ENCODE peak calls at places on chromosomes 13 and 19, in four cellular contexts. L is retinal pigment epithelial cell, K is upper lobe of left lung, Y is mesothelial cell of epicardium. W is an unnamed sample.

GRCh38 chr13:111429064-111429558 is 108.7 kb downstream of the TEX29 start:
- DNase-seq in L (no peak), K (peak; percentile 69), Y (no peak), W (no peak)

GRCh38 chr19:3106509-3107141 is 12.5 kb downstream of the GNA11 start:
- DNase-seq in L (no peak), K (no peak), Y (no peak), W (no peak)

GRCh38 chr19:5480427-5480836 is 25.2 kb downstream of the ZNRF4 start:
- DNase-seq in L (no peak), K (no peak), Y (no peak), W (no peak)

GRCh38 chr19:32676895-32677359 is 1.3 kb downstream of the RGS9BP start:
- DNase-seq in L (no peak), K (no peak), Y (no peak), W (no peak)

GRCh38 chr13:43977911-43978310 is 98.2 kb downstream of the LACC1 start:
- DNase-seq in L (no peak), K (no peak), Y (no peak), W (no peak)

GRCh38 chr13:28316129-28316528 is 177.8 kb downstream of the PAN3 start:
- DNase-seq in L (no peak), K (no peak), Y (no peak), W (no peak)

GRCh38 chr13:30341815-30342570 is 34.6 kb upstream of the KATNAL1 start:
- DNase-seq in L (peak; percentile 60), K (no peak), Y (peak; percentile 66), W (no peak)

GRCh38 chr19:18520848-18521691 is 800 bp downstream of the ELL start:
- DNase-seq in L (no peak), K (no peak), Y (peak; percentile 45), W (no peak)

GRCh38 chr19:15702590-15702930 is 25.3 kb upstream of the OR10H2 start:
- DNase-seq in L (no peak), K (peak; percentile 56), Y (no peak), W (no peak)

GRCh38 chr13:102236830-102237621 is 164.8 kb downstream of the FGF14 start:
- DNase-seq in L (no peak), K (no peak), Y (no peak), W (no peak)

GRCh38 chr19:12580180-12580694 is 29.0 kb upstream of the ZNF564 start:
- DNase-seq in L (peak; percentile 61), K (no peak), Y (no peak), W (no peak)

GRCh38 chr13:29847501-29847983 is 2.9 kb downstream of the UBL3 start:
- DNase-seq in L (no peak), K (no peak), Y (no peak), W (no peak)

GRCh38 chr19:17618919-17619318 is 63.5 kb downstream of the COLGALT1 start:
- DNase-seq in L (no peak), K (no peak), Y (no peak), W (no peak)

GRCh38 chr13:107461751-107462150 is 753.6 kb downstream of the LIG4 start:
- DNase-seq in L (no peak), K (no peak), Y (no peak), W (no peak)

GRCh38 chr19:40255619-40256166 is 29.2 kb upstream of the CCNP start:
- DNase-seq in L (no peak), K (no peak), Y (no peak), W (no peak)

GRCh38 chr13:40146063-40146462 is 490.6 kb downstream of the COG6 start:
- DNase-seq in L (no peak), K (no peak), Y (no peak), W (no peak)

GRCh38 chr19:38252935-38253691 is 3.1 kb downstream of the PPP1R14A start:
- DNase-seq in L (no peak), K (peak; percentile 72), Y (no peak), W (no peak)

GRCh38 chr19:49064768-49065611 is at the start of gene NTF4:
- DNase-seq in L (no peak), K (peak; percentile 88), Y (peak; percentile 78), W (peak; percentile 78)

GRCh38 chr13:28622286-28622685 is 36.6 kb upstream of the POMP start:
- DNase-seq in L (no peak), K (no peak), Y (no peak), W (no peak)

GRCh38 chr19:40921005-40921897 is 39.2 kb upstream of the CYP2A7 start:
- DNase-seq in L (no peak), K (no peak), Y (no peak), W (no peak)

GRCh38 chr13:97387487-97388353 is 46.2 kb upstream of the RAP2A start:
- DNase-seq in L (no peak), K (no peak), Y (no peak), W (no peak)

GRCh38 chr19:3358392-3358918 is 7.9 kb upstream of the NFIC start:
- DNase-seq in L (no peak), K (peak; percentile 87), Y (no peak), W (no peak)

GRCh38 chr13:22161871-22162270 is 491.0 kb downstream of the FGF9 start:
- DNase-seq in L (no peak), K (no peak), Y (no peak), W (no peak)

GRCh38 chr19:55809381-55810058 is 22.3 kb downstream of the NLRP11 start:
- DNase-seq in L (no peak), K (no peak), Y (no peak), W (no peak)

GRCh38 chr19:38538793-38539528 is 78.8 kb downstream of the MAP4K1 start:
- DNase-seq in L (peak; percentile 40), K (no peak), Y (no peak), W (no peak)

GRCh38 chr19:6334490-6335285 is 1.3 kb upstream of the ACER1 start:
- DNase-seq in L (no peak), K (no peak), Y (no peak), W (no peak)

GRCh38 chr19:6026390-6026897 is 48.5 kb upstream of the RANBP3 start:
- DNase-seq in L (no peak), K (no peak), Y (no peak), W (no peak)

GRCh38 chr19:41563847-41564514 is 12.0 kb upstream of the CEACAM21 start:
- DNase-seq in L (no peak), K (no peak), Y (no peak), W (no peak)

GRCh38 chr13:41053384-41053826 is 7.9 kb upstream of the WBP4 start:
- DNase-seq in L (no peak), K (no peak), Y (no peak), W (no peak)

GRCh38 chr19:5674734-5675133 is 5.6 kb downstream of the MICOS13 start:
- DNase-seq in L (no peak), K (no peak), Y (no peak), W (no peak)

GRCh38 chr13:66117573-66117972 is 1112.6 kb downstream of the PCDH9 start:
- DNase-seq in L (no peak), K (no peak), Y (no peak), W (no peak)

GRCh38 chr13:99067160-99067985 is 89.5 kb upstream of the DOCK9 start:
- DNase-seq in L (no peak), K (no peak), Y (no peak), W (no peak)

GRCh38 chr13:97125810-97126738 is 96.1 kb upstream of the MBNL2 start:
- DNase-seq in L (no peak), K (peak; percentile 17), Y (no peak), W (no peak)

GRCh38 chr13:27082325-27082724 is 89.3 kb downstream of the USP12 start:
- DNase-seq in L (no peak), K (no peak), Y (no peak), W (no peak)

GRCh38 chr13:63304497-63304896 is 1888.8 kb upstream of the PCDH20 start:
- DNase-seq in L (no peak), K (no peak), Y (no peak), W (no peak)

GRCh38 chr19:50565984-50566903 is 2.0 kb downstream of the LRRC4B start:
- DNase-seq in L (no peak), K (peak; percentile 53), Y (no peak), W (no peak)

GRCh38 chr13:23950736-23951510 is 53.6 kb upstream of the C1QTNF9B start:
- DNase-seq in L (no peak), K (peak; percentile 69), Y (no peak), W (no peak)
- TF ChIP-seq CTCF in L (peak; percentile 27), K (no peak), Y (no peak), W (no peak)

DNA sequence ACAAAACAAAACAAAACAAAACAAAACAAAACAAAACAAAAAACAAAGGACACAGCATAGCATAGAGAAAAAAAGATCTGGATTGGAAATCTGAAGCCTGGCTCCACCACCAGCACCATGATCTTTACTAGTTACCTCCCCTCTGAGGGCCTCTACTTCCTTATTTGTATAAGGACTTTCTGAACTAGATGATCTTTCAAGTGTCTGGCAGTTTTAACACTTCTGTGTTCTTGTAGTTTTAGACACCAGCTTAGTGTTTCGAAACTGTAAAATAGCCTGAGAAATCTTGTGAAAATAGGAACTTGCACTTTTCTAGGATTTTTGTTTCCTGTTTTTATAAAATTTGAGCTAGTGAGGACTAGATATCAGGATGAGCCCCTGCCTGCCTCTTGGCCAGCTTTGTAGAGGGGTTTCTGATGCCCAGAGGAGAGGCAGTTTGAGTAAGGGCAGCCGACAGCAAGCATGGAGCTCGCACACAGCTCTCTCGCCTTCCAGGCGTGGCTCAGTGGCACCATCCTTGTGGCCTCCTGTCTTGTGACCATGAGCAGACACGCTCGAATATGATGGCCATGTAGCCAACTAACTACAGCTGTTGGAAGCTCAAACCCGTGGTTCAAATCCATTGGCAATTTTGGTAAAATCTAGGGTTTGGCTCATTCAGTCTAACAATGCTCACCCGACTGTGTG is 319.0 kb downstream of the KCNRG start:
- DNase-seq in L (no peak), K (peak; percentile 30), Y (no peak), W (no peak)
- TF ChIP-seq CTCF in L (no peak), K (no peak), Y (no peak), W (no peak)

DNA sequence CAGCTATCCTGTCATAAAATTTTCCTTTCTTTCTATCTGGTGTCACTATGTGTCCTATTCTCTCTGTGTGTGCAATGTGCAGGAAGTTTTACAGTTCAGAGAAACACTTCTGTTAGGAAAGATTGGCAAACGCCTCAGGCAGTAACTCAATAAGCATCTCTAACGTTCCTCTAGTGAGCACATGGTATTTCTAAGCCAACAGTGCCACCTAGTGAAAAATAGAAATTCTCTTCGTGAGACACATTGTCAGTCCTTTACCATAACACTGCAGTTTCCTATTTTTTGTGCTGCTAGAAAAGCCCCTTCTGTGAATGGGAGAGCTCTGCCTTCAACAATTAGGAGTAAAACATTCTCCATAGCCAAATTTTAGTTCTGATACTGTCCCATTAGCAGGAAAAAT is 50.7 kb downstream of the ZNF723 start:
- DNase-seq in L (no peak), K (no peak), Y (no peak), W (no peak)
- TF ChIP-seq CTCF in L (peak; percentile 18), K (no peak), Y (no peak), W (peak; percentile 55)

GRCh38 chr19:44777715-44778347 is at the start of gene CBLC:
- DNase-seq in L (no peak), K (peak; percentile 82), Y (peak; percentile 70), W (peak; percentile 77)
- TF ChIP-seq CTCF in L (peak; percentile 4), K (no peak), Y (no peak), W (no peak)

W was measured in type B pancreatic cell.